ENCODE peak calls at places on chromosome 11, in six cellular contexts. M, F, D, E, I and O are unnamed samples.

GRCh38 chr11:2432171-2432621 is 12.1 kb downstream of the TRPM5 start:
- DNase-seq in M (no peak), F (no peak), D (no peak), E (no peak), I (no peak), O (no peak)

GRCh38 chr11:85643255-85643654 is 4.5 kb upstream of the TMEM126A start:
- DNase-seq in M (no peak), F (no peak), D (peak; percentile 28), E (no peak), I (no peak), O (no peak)

GRCh38 chr11:18012314-18012905 is 437 bp downstream of the SERGEF start:
- DNase-seq in M (no peak), F (peak; percentile 14), D (no peak), E (peak; percentile 29), I (peak; percentile 5), O (no peak)

GRCh38 chr11:67253872-67254624 is 12.2 kb upstream of the GRK2 start:
- DNase-seq in M (no peak), F (peak; percentile 48), D (no peak), E (no peak), I (no peak), O (no peak)

GRCh38 chr11:76209956-76210885 is 3.9 kb upstream of the WNT11 start:
- DNase-seq in M (no peak), F (peak; percentile 85), D (peak; percentile 23), E (peak; percentile 63), I (no peak), O (no peak)

GRCh38 chr11:103696130-103696529 is 340.3 kb upstream of the DDI1 start:
- DNase-seq in M (no peak), F (no peak), D (no peak), E (no peak), I (no peak), O (no peak)

GRCh38 chr11:129115652-129116585 is 76.2 kb downstream of the ARHGAP32 start:
- DNase-seq in M (no peak), F (no peak), D (no peak), E (peak; percentile 69), I (no peak), O (peak; percentile 44)

GRCh38 chr11:2268911-2269600 is 1.3 kb downstream of the ASCL2 start:
- DNase-seq in M (peak; percentile 81), F (peak; percentile 81), D (no peak), E (peak; percentile 10), I (no peak), O (no peak)

GRCh38 chr11:110086892-110087309 is 6.3 kb upstream of the ZC3H12C start:
- DNase-seq in M (no peak), F (no peak), D (no peak), E (peak; percentile 90), I (no peak), O (peak; percentile 50)